ENCODE peak calls at places on chromosome 21, in eight cellular contexts. P, Q, C, N, A, H, S and Z are unnamed samples.

GRCh38 chr21:29318354-29318753 is 19.6 kb downstream of the BACH1 start:
- DNase-seq in P (no peak), Q (no peak), C (no peak), N (no peak), A (no peak), H (no peak), S (no peak), Z (no peak)

GRCh38 chr21:46002841-46003574 is 21.4 kb downstream of the COL6A1 start:
- DNase-seq in P (no peak), Q (no peak), C (peak; percentile 35), N (no peak), A (no peak), H (no peak), S (no peak), Z (no peak)

GRCh38 chr21:27001526-27001925 is 34.6 kb upstream of the ADAMTS5 start:
- DNase-seq in P (no peak), Q (no peak), C (no peak), N (no peak), A (no peak), H (no peak), S (no peak), Z (no peak)

GRCh38 chr21:25887166-25887565 is 152.4 kb downstream of the GABPA start:
- DNase-seq in P (no peak), Q (no peak), C (no peak), N (no peak), A (no peak), H (no peak), S (no peak), Z (no peak)

GRCh38 chr21:37273911-37274690 is 7.0 kb upstream of the VPS26C start:
- DNase-seq in P (peak; percentile 11), Q (no peak), C (no peak), N (no peak), A (peak; percentile 18), H (no peak), S (no peak), Z (no peak)

GRCh38 chr21:16181024-16181423 is 451.2 kb downstream of the USP25 start:
- DNase-seq in P (no peak), Q (no peak), C (no peak), N (no peak), A (peak; percentile 46), H (no peak), S (no peak), Z (no peak)

GRCh38 chr21:45629046-45629981 is 14.2 kb upstream of the PCBP3 start:
- DNase-seq in P (no peak), Q (no peak), C (peak; percentile 37), N (no peak), A (no peak), H (no peak), S (no peak), Z (no peak)

GRCh38 chr21:14401217-14401616 is 18.3 kb upstream of the HSPA13 start:
- DNase-seq in P (no peak), Q (no peak), C (no peak), N (no peak), A (no peak), H (no peak), S (no peak), Z (no peak)

GRCh38 chr21:44293551-44294231 is 6.2 kb upstream of the PFKL start:
- DNase-seq in P (no peak), Q (no peak), C (no peak), N (no peak), A (no peak), H (no peak), S (no peak), Z (no peak)

GRCh38 chr21:26743524-26743923 is 101.7 kb downstream of the ADAMTS1 start:
- DNase-seq in P (no peak), Q (no peak), C (no peak), N (no peak), A (no peak), H (no peak), S (peak; percentile 27), Z (no peak)

GRCh38 chr21:44953628-44954021 is 13.8 kb downstream of the SLX9 start:
- DNase-seq in P (no peak), Q (no peak), C (no peak), N (no peak), A (no peak), H (no peak), S (no peak), Z (no peak)

GRCh38 chr21:45255381-45256020 is 32.2 kb downstream of the POFUT2 start:
- DNase-seq in P (no peak), Q (peak; percentile 4), C (peak; percentile 45), N (peak; percentile 61), A (no peak), H (no peak), S (no peak), Z (no peak)

GRCh38 chr21:38950388-38951094 is 144.8 kb downstream of the ETS2 start:
- DNase-seq in P (peak; percentile 55), Q (no peak), C (no peak), N (no peak), A (peak; percentile 38), H (no peak), S (no peak), Z (no peak)

GRCh38 chr21:42092805-42093590 is 21.9 kb downstream of the UMODL1 start:
- DNase-seq in P (peak; percentile 45), Q (no peak), C (no peak), N (no peak), A (no peak), H (no peak), S (no peak), Z (no peak)

GRCh38 chr21:35211767-35212166 is 162.7 kb upstream of the RUNX1 start:
- DNase-seq in P (no peak), Q (no peak), C (no peak), N (no peak), A (no peak), H (no peak), S (no peak), Z (no peak)

GRCh38 chr21:38804617-38805281 is 980 bp upstream of the ETS2 start:
- DNase-seq in P (peak; percentile 57), Q (peak; percentile 72), C (peak; percentile 73), N (no peak), A (no peak), H (no peak), S (peak; percentile 53), Z (no peak)

GRCh38 chr21:42614391-42614790 is 39.0 kb upstream of the PDE9A start:
- DNase-seq in P (no peak), Q (no peak), C (no peak), N (no peak), A (no peak), H (no peak), S (no peak), Z (no peak)

GRCh38 chr21:36694041-36694515 is 4.8 kb upstream of the SIM2 start:
- DNase-seq in P (no peak), Q (no peak), C (no peak), N (no peak), A (no peak), H (no peak), S (no peak), Z (peak; percentile 27)

GRCh38 chr21:45054927-45055612 is 19.3 kb upstream of the ADARB1 start:
- DNase-seq in P (no peak), Q (no peak), C (no peak), N (no peak), A (no peak), H (no peak), S (no peak), Z (no peak)

GRCh38 chr21:43866659-43867331 is 1.8 kb downstream of the AGPAT3 start:
- DNase-seq in P (no peak), Q (no peak), C (no peak), N (no peak), A (no peak), H (no peak), S (no peak), Z (no peak)

GRCh38 chr21:45091540-45092322 is 17.4 kb downstream of the ADARB1 start:
- DNase-seq in P (no peak), Q (no peak), C (no peak), N (no peak), A (no peak), H (no peak), S (no peak), Z (no peak)